ENCODE peak calls at places on chromosome 7, in four cellular contexts. N is H4, S is NB4, I is Calu3. L is an unnamed sample.

GRCh38 chr7:77837966-77838365 is 39.4 kb downstream of the PHTF2 start:
- DNase-seq in N (no peak), S (no peak), I (no peak), L (no peak)

GRCh38 chr7:26633557-26633956 is 230.8 kb downstream of the SKAP2 start:
- DNase-seq in N (no peak), S (no peak), I (peak; percentile 73), L (no peak)

GRCh38 chr7:34807548-34808340 is 149.7 kb downstream of the NPSR1 start:
- DNase-seq in N (no peak), S (no peak), I (no peak), L (no peak)

GRCh38 chr7:41103331-41103730 is 599.6 kb downstream of the INHBA start:
- DNase-seq in N (no peak), S (no peak), I (no peak), L (no peak)

GRCh38 chr7:139562491-139562890 is 39.0 kb downstream of the CLEC2L start:
- DNase-seq in N (no peak), S (no peak), I (no peak), L (no peak)

GRCh38 chr7:75645570-75645969 is 93.2 kb downstream of the HIP1 start:
- DNase-seq in N (no peak), S (no peak), I (no peak), L (no peak)

GRCh38 chr7:117090820-117091219 is 137.5 kb downstream of the ST7 start:
- DNase-seq in N (no peak), S (no peak), I (no peak), L (no peak)

GRCh38 chr7:2526659-2527504 is 7.3 kb downstream of the LFNG start:
- DNase-seq in N (no peak), S (no peak), I (no peak), L (no peak)

GRCh38 chr7:40656349-40656748 is 521.5 kb downstream of the SUGCT start:
- DNase-seq in N (no peak), S (no peak), I (no peak), L (no peak)

GRCh38 chr7:87129836-87130235 is 22.4 kb upstream of the DMTF1 start:
- DNase-seq in N (no peak), S (no peak), I (no peak), L (no peak)

GRCh38 chr7:70432567-70433001 is 699.4 kb upstream of the GALNT17 start:
- DNase-seq in N (no peak), S (no peak), I (no peak), L (no peak)

L was measured in Caki2.